ENCODE peak calls at places on chromosomes 12 and 14, in five cellular contexts. N is prostate gland; Q is CD4-positive, CD25-positive, alpha-beta regulatory T cell; D is A549; G is fibroblast of lung. P is an unnamed sample.

GRCh38 chr12:58342736-58343135 is 401.4 kb downstream of the ATP23 start:
- DNase-seq in N (no peak), Q (no peak), D (no peak), G (no peak), P (no peak)

GRCh38 chr14:72643317-72643801 is 250.5 kb downstream of the DPF3 start:
- DNase-seq in N (no peak), Q (no peak), D (peak; percentile 69), G (peak; percentile 96), P (no peak)

GRCh38 chr14:54935958-54936357 is 33.3 kb upstream of the GCH1 start:
- DNase-seq in N (no peak), Q (no peak), D (no peak), G (peak; percentile 49), P (no peak)

GRCh38 chr12:21340406-21340805 is 5.7 kb upstream of the SLCO1A2 start:
- DNase-seq in N (no peak), Q (no peak), D (no peak), G (no peak), P (no peak)

GRCh38 chr12:78674311-78675085 is 190.1 kb upstream of the SYT1 start:
- DNase-seq in N (no peak), Q (no peak), D (no peak), G (peak; percentile 19), P (no peak)

GRCh38 chr14:22218729-22219128 is 370.3 kb downstream of the DAD1 start:
- DNase-seq in N (no peak), Q (peak; percentile 27), D (no peak), G (no peak), P (no peak)

GRCh38 chr14:90005939-90006530 is 50.3 kb downstream of the TDP1 start:
- DNase-seq in N (no peak), Q (no peak), D (no peak), G (no peak), P (no peak)

GRCh38 chr12:108828774-108829173 is 28.6 kb downstream of the SSH1 start:
- DNase-seq in N (no peak), Q (no peak), D (no peak), G (peak; percentile 74), P (no peak)

GRCh38 chr12:19211802-19212201 is 82.3 kb downstream of the PLEKHA5 start:
- DNase-seq in N (no peak), Q (no peak), D (no peak), G (no peak), P (no peak)

GRCh38 chr12:114779203-114779602 is 95.2 kb upstream of the TBX3 start:
- DNase-seq in N (no peak), Q (no peak), D (no peak), G (no peak), P (no peak)

GRCh38 chr12:3972576-3972975 is 99.4 kb upstream of the PARP11 start:
- DNase-seq in N (no peak), Q (peak; percentile 75), D (no peak), G (no peak), P (no peak)

GRCh38 chr12:49233842-49234526 is 30.9 kb upstream of the TUBA1C start:
- DNase-seq in N (no peak), Q (no peak), D (no peak), G (no peak), P (no peak)

GRCh38 chr14:64963611-64964010 is 8.5 kb downstream of the RAB15 start:
- DNase-seq in N (no peak), Q (no peak), D (no peak), G (no peak), P (no peak)

GRCh38 chr14:101944451-101944850 is 19.9 kb upstream of the DYNC1H1 start:
- DNase-seq in N (no peak), Q (no peak), D (no peak), G (no peak), P (no peak)

GRCh38 chr12:40874868-40875267 is 182.6 kb downstream of the CNTN1 start:
- DNase-seq in N (no peak), Q (no peak), D (no peak), G (no peak), P (no peak)

GRCh38 chr12:47007048-47007447 is 72.4 kb upstream of the PCED1B start:
- DNase-seq in N (no peak), Q (no peak), D (no peak), G (no peak), P (no peak)

DNA sequence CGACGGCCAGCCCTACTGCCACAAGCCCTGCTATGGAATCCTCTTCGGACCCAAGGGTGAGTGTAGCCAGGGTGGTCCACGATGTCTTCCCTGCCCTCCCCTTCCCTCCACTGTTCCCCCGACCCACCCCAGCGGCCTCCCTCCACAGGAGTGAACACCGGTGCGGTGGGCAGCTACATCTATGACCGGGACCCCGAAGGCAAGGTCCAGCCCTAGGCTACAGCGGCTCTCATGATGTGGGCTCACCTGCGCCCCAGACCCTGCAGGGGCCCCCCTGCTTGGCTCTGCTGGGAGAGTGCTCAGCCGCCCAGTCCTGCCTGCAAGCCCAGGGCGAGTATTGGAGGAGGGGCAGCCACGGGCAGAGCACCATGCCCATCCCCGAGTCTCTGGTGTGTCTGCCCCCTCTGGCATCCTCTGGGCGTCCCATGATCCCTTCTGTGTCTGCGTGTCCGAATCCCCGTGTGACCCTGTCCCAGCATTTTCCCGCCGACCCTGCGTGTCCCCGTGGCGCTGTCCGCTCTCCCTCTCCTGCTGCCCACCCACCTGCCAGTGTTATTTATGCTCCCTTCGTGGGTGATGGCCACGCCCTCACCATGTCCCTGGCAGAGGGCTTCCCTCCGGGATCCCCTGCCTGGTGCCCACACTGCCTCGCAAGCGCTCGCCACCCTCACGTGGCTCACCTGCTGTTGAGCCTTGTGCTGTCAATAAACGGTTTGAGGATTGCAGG is 5.0 kb downstream of the CRIP2 start:
- DNase-seq in N (no peak), Q (no peak), D (no peak), G (no peak), P (no peak)
- H3K27ac ChIP-seq in N (no peak overlapping the region), Q (peak overlapping the region; percentile 5), D (peak overlapping the region; percentile 99), G (no peak overlapping the region), P (peak overlapping the region; percentile 57)

GRCh38 chr12:64666054-64666914 is 56.0 kb downstream of the RASSF3 start:
- DNase-seq in N (no peak), Q (no peak), D (no peak), G (peak; percentile 49), P (no peak)

GRCh38 chr12:64670856-64671639 is 60.8 kb downstream of the RASSF3 start:
- DNase-seq in N (no peak), Q (no peak), D (peak; percentile 74), G (peak; percentile 61), P (no peak)

GRCh38 chr12:64671682-64672081 is 61.4 kb downstream of the RASSF3 start:
- DNase-seq in N (no peak), Q (no peak), D (no peak), G (no peak), P (no peak)

GRCh38 chr12:64670039-64670438 is 59.7 kb downstream of the RASSF3 start:
- DNase-seq in N (no peak), Q (no peak), D (no peak), G (no peak), P (no peak)

DNA sequence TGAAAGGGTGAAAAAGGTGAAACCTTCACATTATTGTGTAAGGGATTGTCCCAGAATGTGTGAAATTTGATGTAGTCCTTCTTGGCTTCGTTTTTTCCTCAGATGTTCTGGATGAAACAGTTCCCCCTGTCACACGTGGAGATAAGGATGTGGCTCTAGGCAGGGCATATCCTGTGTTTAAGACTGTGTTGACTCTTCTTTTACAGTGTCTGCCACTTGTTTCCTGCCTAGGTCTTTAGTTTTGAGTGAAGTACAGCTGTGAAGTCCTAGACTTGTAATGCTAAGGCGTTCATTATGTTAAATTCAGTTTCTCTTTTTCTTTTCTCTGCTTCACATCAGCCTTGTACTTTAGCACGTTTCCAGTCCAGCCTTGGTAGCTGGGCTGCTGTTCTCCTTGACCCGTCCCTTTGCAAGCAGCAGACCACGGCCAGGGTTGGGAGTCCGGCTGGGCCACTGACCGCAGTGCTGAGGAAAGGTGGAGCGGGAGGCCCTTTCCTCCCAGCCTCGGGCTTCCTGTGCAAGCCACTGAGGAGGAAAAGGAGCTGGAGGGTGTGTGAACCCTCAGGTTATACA is 59.1 kb downstream of the RASSF3 start:
- DNase-seq in N (no peak), Q (peak; percentile 92), D (no peak), G (no peak), P (peak; percentile 48)
- H3K27ac ChIP-seq in N (peak overlapping the region; percentile 37), Q (peak overlapping the region; percentile 92), D (peak overlapping the region; percentile 86), G (no peak overlapping the region), P (peak overlapping the region; percentile 91)

GRCh38 chr12:32483499-32483898 is 84.1 kb downstream of the FGD4 start:
- DNase-seq in N (no peak), Q (peak; percentile 8), D (no peak), G (no peak), P (no peak)
- H3K27ac ChIP-seq in N (no peak overlapping the region), Q (no peak overlapping the region), D (no peak overlapping the region), G (no peak overlapping the region), P (no peak overlapping the region)

GRCh38 chr12:122872815-122873361 is 23.0 kb downstream of the VPS37B start:
- DNase-seq in N (no peak), Q (no peak), D (no peak), G (no peak), P (no peak)
- H3K27ac ChIP-seq in N (peak overlapping the region; percentile 80), Q (no peak overlapping the region), D (no peak overlapping the region), G (peak overlapping the region; percentile 86), P (no peak overlapping the region)

GRCh38 chr14:68167019-68167716 is 347.6 kb downstream of the RAD51B start:
- DNase-seq in N (no peak), Q (no peak), D (no peak), G (no peak), P (no peak)
- H3K27ac ChIP-seq in N (no peak overlapping the region), Q (no peak overlapping the region), D (peak overlapping the region; percentile 77), G (no peak overlapping the region), P (no peak overlapping the region)

GRCh38 chr12:623172-623864 is 39.9 kb downstream of the NINJ2 start:
- DNase-seq in N (no peak), Q (no peak), D (no peak), G (no peak), P (no peak)

GRCh38 chr12:623865-624372 is 39.3 kb downstream of the NINJ2 start:
- DNase-seq in N (no peak), Q (no peak), D (no peak), G (no peak), P (no peak)

GRCh38 chr12:625998-626397 is 37.2 kb downstream of the NINJ2 start:
- DNase-seq in N (no peak), Q (no peak), D (no peak), G (no peak), P (no peak)

GRCh38 chr12:619346-619745 is 43.9 kb downstream of the NINJ2 start:
- DNase-seq in N (no peak), Q (peak; percentile 38), D (no peak), G (no peak), P (no peak)

GRCh38 chr12:622420-622819 is 40.8 kb downstream of the NINJ2 start:
- DNase-seq in N (no peak), Q (peak; percentile 46), D (no peak), G (no peak), P (no peak)
- H3K27ac ChIP-seq in N (no peak overlapping the region), Q (peak overlapping the region; percentile 47), D (peak overlapping the region; percentile 78), G (no peak overlapping the region), P (no peak overlapping the region)